ENCODE peak calls at places on chromosomes 3 and 15, in nine cellular contexts. One of them, this sample, is unnamed.

GRCh38 chr3:181316481-181316880 is 326.9 kb upstream of the DNAJC19 start:
- DNase-seq in hypothalamus: no peak
- DNase-seq in islet precursor cell: no peak
- DNase-seq in bronchial epithelial cell: peak; percentile 52
- DNase-seq in HFFc6: no peak
- DNase-seq in NCI-H524: no peak
- DNase-seq in cardiac fibroblast: peak; percentile 16
- DNase-seq in stimulated activated CD4-positive, alpha-beta T cell treated with anti-CD3 and anti-CD28 coated beads, TNF-alpha, amount 100 ng/mL, for 4 hours: no peak
- DNase-seq in Kasumi-1: peak; percentile 51
- DNase-seq in this sample: no peak

GRCh38 chr3:192905980-192906678 is 11.5 kb downstream of the MB21D2 start:
- DNase-seq in Kasumi-1: no peak
- DNase-seq in HFFc6: no peak
- DNase-seq in stimulated activated CD4-positive, alpha-beta T cell treated with anti-CD3 and anti-CD28 coated beads, TNF-alpha, amount 100 ng/mL, for 4 hours: no peak
- DNase-seq in cardiac fibroblast: no peak
- DNase-seq in hypothalamus: no peak
- DNase-seq in islet precursor cell: no peak
- DNase-seq in bronchial epithelial cell: no peak
- DNase-seq in NCI-H524: no peak
- DNase-seq in this sample: no peak

GRCh38 chr3:27253391-27253790 is 115.8 kb downstream of the NEK10 start:
- DNase-seq in Kasumi-1: no peak
- DNase-seq in NCI-H524: no peak
- DNase-seq in bronchial epithelial cell: no peak
- DNase-seq in hypothalamus: no peak
- DNase-seq in islet precursor cell: no peak
- DNase-seq in cardiac fibroblast: no peak
- DNase-seq in HFFc6: no peak
- DNase-seq in stimulated activated CD4-positive, alpha-beta T cell treated with anti-CD3 and anti-CD28 coated beads, TNF-alpha, amount 100 ng/mL, for 4 hours: no peak
- DNase-seq in this sample: no peak

GRCh38 chr3:175535351-175535750 is 676.2 kb downstream of the NAALADL2 start:
- DNase-seq in NCI-H524: no peak
- DNase-seq in bronchial epithelial cell: peak; percentile 47
- DNase-seq in Kasumi-1: no peak
- DNase-seq in stimulated activated CD4-positive, alpha-beta T cell treated with anti-CD3 and anti-CD28 coated beads, TNF-alpha, amount 100 ng/mL, for 4 hours: no peak
- DNase-seq in hypothalamus: no peak
- DNase-seq in islet precursor cell: no peak
- DNase-seq in HFFc6: no peak
- DNase-seq in cardiac fibroblast: no peak
- DNase-seq in this sample: no peak

GRCh38 chr15:59522988-59523461 is 85.0 kb downstream of the FAM81A start:
- DNase-seq in Kasumi-1: no peak
- DNase-seq in HFFc6: no peak
- DNase-seq in hypothalamus: no peak
- DNase-seq in NCI-H524: no peak
- DNase-seq in stimulated activated CD4-positive, alpha-beta T cell treated with anti-CD3 and anti-CD28 coated beads, TNF-alpha, amount 100 ng/mL, for 4 hours: no peak
- DNase-seq in bronchial epithelial cell: no peak
- DNase-seq in cardiac fibroblast: no peak
- DNase-seq in islet precursor cell: peak; percentile 27
- DNase-seq in this sample: no peak

GRCh38 chr3:46359748-46360509 is 6.0 kb downstream of the CCR2 start:
- DNase-seq in HFFc6: no peak
- DNase-seq in stimulated activated CD4-positive, alpha-beta T cell treated with anti-CD3 and anti-CD28 coated beads, TNF-alpha, amount 100 ng/mL, for 4 hours: no peak
- DNase-seq in bronchial epithelial cell: no peak
- DNase-seq in islet precursor cell: no peak
- DNase-seq in Kasumi-1: peak; percentile 42
- DNase-seq in cardiac fibroblast: peak; percentile 33
- DNase-seq in hypothalamus: no peak
- DNase-seq in NCI-H524: no peak
- DNase-seq in this sample: no peak

GRCh38 chr3:116140100-116140689 is 305.1 kb downstream of the LSAMP start:
- DNase-seq in HFFc6: peak; percentile 6
- DNase-seq in stimulated activated CD4-positive, alpha-beta T cell treated with anti-CD3 and anti-CD28 coated beads, TNF-alpha, amount 100 ng/mL, for 4 hours: no peak
- DNase-seq in bronchial epithelial cell: peak; percentile 46
- DNase-seq in islet precursor cell: no peak
- DNase-seq in hypothalamus: no peak
- DNase-seq in cardiac fibroblast: peak; percentile 58
- DNase-seq in Kasumi-1: peak; percentile 61
- DNase-seq in NCI-H524: no peak
- DNase-seq in this sample: peak; percentile 23

GRCh38 chr3:69838217-69838616 is 99.0 kb downstream of the MITF start:
- DNase-seq in stimulated activated CD4-positive, alpha-beta T cell treated with anti-CD3 and anti-CD28 coated beads, TNF-alpha, amount 100 ng/mL, for 4 hours: no peak
- DNase-seq in hypothalamus: no peak
- DNase-seq in islet precursor cell: no peak
- DNase-seq in NCI-H524: no peak
- DNase-seq in Kasumi-1: no peak
- DNase-seq in cardiac fibroblast: peak; percentile 86
- DNase-seq in HFFc6: peak; percentile 94
- DNase-seq in bronchial epithelial cell: no peak
- DNase-seq in this sample: no peak

GRCh38 chr3:65342084-65342683 is 654.4 kb upstream of the ADAMTS9 start:
- DNase-seq in HFFc6: peak; percentile 14
- DNase-seq in NCI-H524: peak; percentile 9
- DNase-seq in Kasumi-1: peak; percentile 37
- DNase-seq in islet precursor cell: peak; percentile 86
- DNase-seq in cardiac fibroblast: peak; percentile 61
- DNase-seq in bronchial epithelial cell: peak; percentile 35
- DNase-seq in stimulated activated CD4-positive, alpha-beta T cell treated with anti-CD3 and anti-CD28 coated beads, TNF-alpha, amount 100 ng/mL, for 4 hours: no peak
- DNase-seq in hypothalamus: no peak
- DNase-seq in this sample: no peak

GRCh38 chr15:71121442-71121841 is 6.2 kb downstream of the THSD4 start:
- DNase-seq in cardiac fibroblast: no peak
- DNase-seq in HFFc6: no peak
- DNase-seq in Kasumi-1: no peak
- DNase-seq in bronchial epithelial cell: no peak
- DNase-seq in hypothalamus: no peak
- DNase-seq in stimulated activated CD4-positive, alpha-beta T cell treated with anti-CD3 and anti-CD28 coated beads, TNF-alpha, amount 100 ng/mL, for 4 hours: no peak
- DNase-seq in islet precursor cell: peak; percentile 63
- DNase-seq in NCI-H524: no peak
- DNase-seq in this sample: no peak

GRCh38 chr3:170589113-170589512 is 3.2 kb upstream of the SLC7A14 start:
- DNase-seq in HFFc6: no peak
- DNase-seq in Kasumi-1: no peak
- DNase-seq in islet precursor cell: no peak
- DNase-seq in cardiac fibroblast: no peak
- DNase-seq in NCI-H524: no peak
- DNase-seq in hypothalamus: no peak
- DNase-seq in stimulated activated CD4-positive, alpha-beta T cell treated with anti-CD3 and anti-CD28 coated beads, TNF-alpha, amount 100 ng/mL, for 4 hours: no peak
- DNase-seq in bronchial epithelial cell: no peak
- DNase-seq in this sample: no peak

GRCh38 chr3:99536555-99537314 is 101.7 kb upstream of the COL8A1 start:
- DNase-seq in islet precursor cell: no peak
- DNase-seq in bronchial epithelial cell: peak; percentile 21
- DNase-seq in stimulated activated CD4-positive, alpha-beta T cell treated with anti-CD3 and anti-CD28 coated beads, TNF-alpha, amount 100 ng/mL, for 4 hours: no peak
- DNase-seq in NCI-H524: no peak
- DNase-seq in Kasumi-1: no peak
- DNase-seq in HFFc6: no peak
- DNase-seq in cardiac fibroblast: peak; percentile 54
- DNase-seq in hypothalamus: no peak
- DNase-seq in this sample: no peak

GRCh38 chr3:153028336-153028735 is 133.7 kb upstream of the RAP2B start:
- DNase-seq in hypothalamus: no peak
- DNase-seq in Kasumi-1: no peak
- DNase-seq in bronchial epithelial cell: no peak
- DNase-seq in cardiac fibroblast: peak; percentile 40
- DNase-seq in islet precursor cell: no peak
- DNase-seq in stimulated activated CD4-positive, alpha-beta T cell treated with anti-CD3 and anti-CD28 coated beads, TNF-alpha, amount 100 ng/mL, for 4 hours: no peak
- DNase-seq in NCI-H524: no peak
- DNase-seq in HFFc6: no peak
- DNase-seq in this sample: no peak

GRCh38 chr3:154060606-154061380 is 60.4 kb upstream of the ARHGEF26 start:
- DNase-seq in cardiac fibroblast: peak; percentile 83
- DNase-seq in islet precursor cell: peak; percentile 54
- DNase-seq in stimulated activated CD4-positive, alpha-beta T cell treated with anti-CD3 and anti-CD28 coated beads, TNF-alpha, amount 100 ng/mL, for 4 hours: no peak
- DNase-seq in HFFc6: no peak
- DNase-seq in hypothalamus: no peak
- DNase-seq in NCI-H524: no peak
- DNase-seq in bronchial epithelial cell: peak; percentile 89
- DNase-seq in Kasumi-1: no peak
- DNase-seq in this sample: no peak

GRCh38 chr3:141632779-141633374 is 105.2 kb upstream of the RNF7 start:
- DNase-seq in bronchial epithelial cell: no peak
- DNase-seq in islet precursor cell: no peak
- DNase-seq in NCI-H524: no peak
- DNase-seq in HFFc6: no peak
- DNase-seq in hypothalamus: no peak
- DNase-seq in cardiac fibroblast: no peak
- DNase-seq in stimulated activated CD4-positive, alpha-beta T cell treated with anti-CD3 and anti-CD28 coated beads, TNF-alpha, amount 100 ng/mL, for 4 hours: no peak
- DNase-seq in Kasumi-1: no peak
- DNase-seq in this sample: no peak

GRCh38 chr3:129534428-129535027 is 6.1 kb downstream of the RHO start:
- DNase-seq in bronchial epithelial cell: no peak
- DNase-seq in Kasumi-1: no peak
- DNase-seq in cardiac fibroblast: no peak
- DNase-seq in stimulated activated CD4-positive, alpha-beta T cell treated with anti-CD3 and anti-CD28 coated beads, TNF-alpha, amount 100 ng/mL, for 4 hours: no peak
- DNase-seq in HFFc6: no peak
- DNase-seq in hypothalamus: no peak
- DNase-seq in islet precursor cell: peak; percentile 72
- DNase-seq in NCI-H524: no peak
- DNase-seq in this sample: no peak

GRCh38 chr15:55108858-55109518 is 87.8 kb downstream of the RSL24D1 start:
- DNase-seq in NCI-H524: peak; percentile 48
- DNase-seq in cardiac fibroblast: peak; percentile 65
- DNase-seq in bronchial epithelial cell: peak; percentile 81
- DNase-seq in Kasumi-1: peak; percentile 82
- DNase-seq in hypothalamus: peak; percentile 30
- DNase-seq in HFFc6: peak; percentile 7
- DNase-seq in islet precursor cell: peak; percentile 80
- DNase-seq in stimulated activated CD4-positive, alpha-beta T cell treated with anti-CD3 and anti-CD28 coated beads, TNF-alpha, amount 100 ng/mL, for 4 hours: no peak
- DNase-seq in this sample: peak; percentile 9

GRCh38 chr3:30221622-30222021 is 384.8 kb upstream of the TGFBR2 start:
- DNase-seq in bronchial epithelial cell: no peak
- DNase-seq in Kasumi-1: peak; percentile 10
- DNase-seq in hypothalamus: no peak
- DNase-seq in NCI-H524: no peak
- DNase-seq in HFFc6: no peak
- DNase-seq in islet precursor cell: no peak
- DNase-seq in cardiac fibroblast: peak; percentile 39
- DNase-seq in stimulated activated CD4-positive, alpha-beta T cell treated with anti-CD3 and anti-CD28 coated beads, TNF-alpha, amount 100 ng/mL, for 4 hours: no peak
- DNase-seq in this sample: no peak

GRCh38 chr15:101047301-101047781 is 128.2 kb downstream of the LRRK1 start:
- DNase-seq in Kasumi-1: no peak
- DNase-seq in NCI-H524: no peak
- DNase-seq in cardiac fibroblast: no peak
- DNase-seq in bronchial epithelial cell: no peak
- DNase-seq in hypothalamus: no peak
- DNase-seq in islet precursor cell: peak; percentile 48
- DNase-seq in HFFc6: no peak
- DNase-seq in stimulated activated CD4-positive, alpha-beta T cell treated with anti-CD3 and anti-CD28 coated beads, TNF-alpha, amount 100 ng/mL, for 4 hours: no peak
- DNase-seq in this sample: no peak

GRCh38 chr3:45972534-45973402 is 22.9 kb downstream of the FYCO1 start:
- DNase-seq in NCI-H524: no peak
- DNase-seq in HFFc6: peak; percentile 91
- DNase-seq in cardiac fibroblast: peak; percentile 92
- DNase-seq in hypothalamus: no peak
- DNase-seq in Kasumi-1: peak; percentile 93
- DNase-seq in stimulated activated CD4-positive, alpha-beta T cell treated with anti-CD3 and anti-CD28 coated beads, TNF-alpha, amount 100 ng/mL, for 4 hours: no peak
- DNase-seq in bronchial epithelial cell: peak; percentile 94
- DNase-seq in islet precursor cell: no peak
- DNase-seq in this sample: no peak

GRCh38 chr3:127473244-127474024 is 117.1 kb downstream of the TPRA1 start:
- DNase-seq in Kasumi-1: no peak
- DNase-seq in islet precursor cell: peak; percentile 87
- DNase-seq in NCI-H524: no peak
- DNase-seq in bronchial epithelial cell: peak; percentile 29
- DNase-seq in stimulated activated CD4-positive, alpha-beta T cell treated with anti-CD3 and anti-CD28 coated beads, TNF-alpha, amount 100 ng/mL, for 4 hours: no peak
- DNase-seq in hypothalamus: no peak
- DNase-seq in HFFc6: no peak
- DNase-seq in cardiac fibroblast: no peak
- DNase-seq in this sample: no peak

GRCh38 chr3:134002326-134002725 is 27.4 kb downstream of the SLCO2A1 start:
- DNase-seq in hypothalamus: no peak
- DNase-seq in bronchial epithelial cell: no peak
- DNase-seq in islet precursor cell: peak; percentile 37
- DNase-seq in Kasumi-1: no peak
- DNase-seq in cardiac fibroblast: peak; percentile 26
- DNase-seq in NCI-H524: no peak
- DNase-seq in HFFc6: peak; percentile 86
- DNase-seq in stimulated activated CD4-positive, alpha-beta T cell treated with anti-CD3 and anti-CD28 coated beads, TNF-alpha, amount 100 ng/mL, for 4 hours: no peak
- DNase-seq in this sample: no peak

GRCh38 chr3:125990253-125990970 is 21.4 kb downstream of the ROPN1B start:
- DNase-seq in hypothalamus: peak; percentile 56
- DNase-seq in NCI-H524: peak; percentile 82
- DNase-seq in stimulated activated CD4-positive, alpha-beta T cell treated with anti-CD3 and anti-CD28 coated beads, TNF-alpha, amount 100 ng/mL, for 4 hours: peak; percentile 28
- DNase-seq in islet precursor cell: peak; percentile 98
- DNase-seq in cardiac fibroblast: peak; percentile 82
- DNase-seq in Kasumi-1: peak; percentile 23
- DNase-seq in bronchial epithelial cell: peak; percentile 85
- DNase-seq in HFFc6: peak; percentile 92
- DNase-seq in this sample: peak; percentile 90

GRCh38 chr3:126392246-126392645 is 2.5 kb upstream of the CFAP100 start:
- DNase-seq in cardiac fibroblast: no peak
- DNase-seq in hypothalamus: no peak
- DNase-seq in stimulated activated CD4-positive, alpha-beta T cell treated with anti-CD3 and anti-CD28 coated beads, TNF-alpha, amount 100 ng/mL, for 4 hours: no peak
- DNase-seq in bronchial epithelial cell: no peak
- DNase-seq in NCI-H524: no peak
- DNase-seq in Kasumi-1: no peak
- DNase-seq in HFFc6: no peak
- DNase-seq in islet precursor cell: peak; percentile 45
- DNase-seq in this sample: no peak

GRCh38 chr3:189041482-189042090 is 130.2 kb upstream of the TPRG1 start:
- DNase-seq in NCI-H524: peak; percentile 74
- DNase-seq in stimulated activated CD4-positive, alpha-beta T cell treated with anti-CD3 and anti-CD28 coated beads, TNF-alpha, amount 100 ng/mL, for 4 hours: peak; percentile 63
- DNase-seq in hypothalamus: no peak
- DNase-seq in Kasumi-1: peak; percentile 63
- DNase-seq in bronchial epithelial cell: peak; percentile 69
- DNase-seq in HFFc6: no peak
- DNase-seq in islet precursor cell: peak; percentile 83
- DNase-seq in cardiac fibroblast: peak; percentile 56
- DNase-seq in this sample: peak; percentile 3

GRCh38 chr3:42451546-42452230 is 41.3 kb upstream of the LYZL4 start:
- DNase-seq in HFFc6: no peak
- DNase-seq in cardiac fibroblast: peak; percentile 10
- DNase-seq in Kasumi-1: no peak
- DNase-seq in islet precursor cell: no peak
- DNase-seq in bronchial epithelial cell: peak; percentile 26
- DNase-seq in hypothalamus: no peak
- DNase-seq in stimulated activated CD4-positive, alpha-beta T cell treated with anti-CD3 and anti-CD28 coated beads, TNF-alpha, amount 100 ng/mL, for 4 hours: no peak
- DNase-seq in NCI-H524: no peak
- DNase-seq in this sample: no peak

GRCh38 chr3:67979342-67979741 is 324.9 kb upstream of the SUCLG2 start:
- DNase-seq in cardiac fibroblast: no peak
- DNase-seq in bronchial epithelial cell: no peak
- DNase-seq in HFFc6: no peak
- DNase-seq in NCI-H524: no peak
- DNase-seq in hypothalamus: no peak
- DNase-seq in stimulated activated CD4-positive, alpha-beta T cell treated with anti-CD3 and anti-CD28 coated beads, TNF-alpha, amount 100 ng/mL, for 4 hours: no peak
- DNase-seq in Kasumi-1: no peak
- DNase-seq in islet precursor cell: no peak
- DNase-seq in this sample: no peak

GRCh38 chr3:114496021-114496434 is 202.2 kb downstream of the TIGIT start:
- DNase-seq in bronchial epithelial cell: peak; percentile 32
- DNase-seq in NCI-H524: no peak
- DNase-seq in cardiac fibroblast: peak; percentile 81
- DNase-seq in stimulated activated CD4-positive, alpha-beta T cell treated with anti-CD3 and anti-CD28 coated beads, TNF-alpha, amount 100 ng/mL, for 4 hours: no peak
- DNase-seq in islet precursor cell: no peak
- DNase-seq in HFFc6: peak; percentile 85
- DNase-seq in hypothalamus: no peak
- DNase-seq in Kasumi-1: no peak
- DNase-seq in this sample: no peak